ENCODE peak calls at places on chromosomes 16 and 17, in five cellular contexts. One of them, this sample, is unnamed.

GRCh38 chr17:29563816-29564215 is 3.0 kb downstream of the ABHD15 start:
- DNase-seq in GM12891: no peak
- DNase-seq in naive thymus-derived CD4-positive, alpha-beta T cell: no peak
- DNase-seq in adipocyte: no peak
- DNase-seq in HTR-8/SVneo: no peak
- DNase-seq in this sample: no peak

GRCh38 chr17:74833501-74834361 is 26.0 kb downstream of the GRIN2C start:
- DNase-seq in naive thymus-derived CD4-positive, alpha-beta T cell: no peak
- DNase-seq in adipocyte: peak; percentile 36
- DNase-seq in HTR-8/SVneo: no peak
- DNase-seq in GM12891: peak; percentile 80
- DNase-seq in this sample: peak; percentile 45

GRCh38 chr17:8153550-8153956 is 1.3 kb upstream of the PER1 start:
- DNase-seq in GM12891: no peak
- DNase-seq in HTR-8/SVneo: no peak
- DNase-seq in adipocyte: peak; percentile 91
- DNase-seq in naive thymus-derived CD4-positive, alpha-beta T cell: peak; percentile 33
- DNase-seq in this sample: no peak

GRCh38 chr16:81866820-81867440 is 87.8 kb downstream of the PLCG2 start:
- DNase-seq in naive thymus-derived CD4-positive, alpha-beta T cell: no peak
- DNase-seq in GM12891: no peak
- DNase-seq in adipocyte: no peak
- DNase-seq in HTR-8/SVneo: no peak
- DNase-seq in this sample: no peak

GRCh38 chr16:71933913-71934696 is 38.8 kb downstream of the IST1 start:
- DNase-seq in HTR-8/SVneo: no peak
- DNase-seq in GM12891: no peak
- DNase-seq in naive thymus-derived CD4-positive, alpha-beta T cell: no peak
- DNase-seq in adipocyte: peak; percentile 19
- DNase-seq in this sample: no peak

GRCh38 chr16:4599545-4599944 is 15.1 kb downstream of the UBALD1 start:
- DNase-seq in GM12891: no peak
- DNase-seq in HTR-8/SVneo: no peak
- DNase-seq in naive thymus-derived CD4-positive, alpha-beta T cell: no peak
- DNase-seq in adipocyte: no peak
- DNase-seq in this sample: no peak

GRCh38 chr17:75619506-75620431 is 13.5 kb upstream of the SMIM5 start:
- DNase-seq in adipocyte: peak; percentile 46
- DNase-seq in GM12891: peak; percentile 57
- DNase-seq in HTR-8/SVneo: peak; percentile 61
- DNase-seq in naive thymus-derived CD4-positive, alpha-beta T cell: no peak
- DNase-seq in this sample: no peak

GRCh38 chr17:79800325-79801155 is 3.7 kb upstream of the CBX8 start:
- DNase-seq in HTR-8/SVneo: no peak
- DNase-seq in GM12891: no peak
- DNase-seq in naive thymus-derived CD4-positive, alpha-beta T cell: peak; percentile 48
- DNase-seq in adipocyte: no peak
- DNase-seq in this sample: no peak